ENCODE peak calls at places on chromosomes 2 and 18, in ten cellular contexts. One of them, this sample, is unnamed.

GRCh38 chr2:113148606-113149552 is 21.5 kb downstream of the IL1RN start:
- DNase-seq in CD8-positive, alpha-beta T cell: no peak
- DNase-seq in endothelial cell: no peak
- DNase-seq in progenitor cell of endocrine pancreas: no peak
- DNase-seq in K562: no peak
- DNase-seq in A549: no peak
- DNase-seq in Calu3: no peak
- DNase-seq in choroid plexus epithelial cell: no peak
- DNase-seq in right lobe of liver: no peak
- DNase-seq in bronchial epithelial cell: peak
- DNase-seq in this sample: no peak

GRCh38 chr18:5527603-5528002 is 16.2 kb downstream of the EPB41L3 start:
- DNase-seq in Calu3: no peak
- DNase-seq in bronchial epithelial cell: no peak
- DNase-seq in endothelial cell: no peak
- DNase-seq in choroid plexus epithelial cell: peak
- DNase-seq in CD8-positive, alpha-beta T cell: no peak
- DNase-seq in progenitor cell of endocrine pancreas: no peak
- DNase-seq in K562: no peak
- DNase-seq in right lobe of liver: no peak
- DNase-seq in A549: no peak
- DNase-seq in this sample: no peak

GRCh38 chr18:55861266-55861665 is 273.3 kb upstream of the TCF4 start:
- DNase-seq in bronchial epithelial cell: peak
- DNase-seq in endothelial cell: peak
- DNase-seq in K562: no peak
- DNase-seq in progenitor cell of endocrine pancreas: no peak
- DNase-seq in choroid plexus epithelial cell: peak
- DNase-seq in CD8-positive, alpha-beta T cell: no peak
- DNase-seq in A549: peak
- DNase-seq in right lobe of liver: no peak
- DNase-seq in Calu3: peak
- DNase-seq in this sample: no peak

GRCh38 chr2:63692002-63692606 is 103.3 kb downstream of the MDH1 start:
- DNase-seq in Calu3: peak
- DNase-seq in K562: no peak
- DNase-seq in A549: peak
- DNase-seq in endothelial cell: peak
- DNase-seq in bronchial epithelial cell: peak
- DNase-seq in choroid plexus epithelial cell: peak
- DNase-seq in CD8-positive, alpha-beta T cell: no peak
- DNase-seq in right lobe of liver: no peak
- DNase-seq in progenitor cell of endocrine pancreas: no peak
- DNase-seq in this sample: no peak

GRCh38 chr2:237931205-237931721 is 35.6 kb upstream of the UBE2F start:
- DNase-seq in Calu3: no peak
- DNase-seq in bronchial epithelial cell: no peak
- DNase-seq in right lobe of liver: no peak
- DNase-seq in progenitor cell of endocrine pancreas: no peak
- DNase-seq in endothelial cell: no peak
- DNase-seq in K562: no peak
- DNase-seq in A549: no peak
- DNase-seq in choroid plexus epithelial cell: peak
- DNase-seq in CD8-positive, alpha-beta T cell: no peak
- DNase-seq in this sample: no peak

GRCh38 chr2:74724496-74724895 is 70.4 kb downstream of the SEMA4F start:
- DNase-seq in progenitor cell of endocrine pancreas: no peak
- DNase-seq in A549: no peak
- DNase-seq in K562: no peak
- DNase-seq in choroid plexus epithelial cell: no peak
- DNase-seq in Calu3: no peak
- DNase-seq in endothelial cell: no peak
- DNase-seq in right lobe of liver: no peak
- DNase-seq in bronchial epithelial cell: no peak
- DNase-seq in CD8-positive, alpha-beta T cell: no peak
- DNase-seq in this sample: no peak

GRCh38 chr2:173571021-173571821 is 216.5 kb downstream of the CDCA7 start:
- DNase-seq in choroid plexus epithelial cell: peak
- DNase-seq in Calu3: peak
- DNase-seq in bronchial epithelial cell: peak
- DNase-seq in K562: no peak
- DNase-seq in endothelial cell: peak
- DNase-seq in progenitor cell of endocrine pancreas: no peak
- DNase-seq in right lobe of liver: no peak
- DNase-seq in A549: peak
- DNase-seq in CD8-positive, alpha-beta T cell: no peak
- DNase-seq in this sample: no peak

GRCh38 chr2:230343747-230344146 is 16.8 kb downstream of the SP140L start:
- DNase-seq in K562: no peak
- DNase-seq in A549: no peak
- DNase-seq in CD8-positive, alpha-beta T cell: no peak
- DNase-seq in progenitor cell of endocrine pancreas: no peak
- DNase-seq in right lobe of liver: no peak
- DNase-seq in endothelial cell: no peak
- DNase-seq in choroid plexus epithelial cell: no peak
- DNase-seq in bronchial epithelial cell: peak
- DNase-seq in Calu3: no peak
- DNase-seq in this sample: no peak

GRCh38 chr2:216349366-216349765 is 22.9 kb downstream of the MARCHF4 start:
- DNase-seq in bronchial epithelial cell: no peak
- DNase-seq in K562: no peak
- DNase-seq in Calu3: no peak
- DNase-seq in choroid plexus epithelial cell: no peak
- DNase-seq in right lobe of liver: no peak
- DNase-seq in A549: no peak
- DNase-seq in CD8-positive, alpha-beta T cell: no peak
- DNase-seq in endothelial cell: no peak
- DNase-seq in progenitor cell of endocrine pancreas: no peak
- DNase-seq in this sample: no peak

GRCh38 chr18:74459877-74460276 is 2.8 kb upstream of the DIPK1C start:
- DNase-seq in progenitor cell of endocrine pancreas: no peak
- DNase-seq in right lobe of liver: no peak
- DNase-seq in Calu3: no peak
- DNase-seq in CD8-positive, alpha-beta T cell: no peak
- DNase-seq in choroid plexus epithelial cell: no peak
- DNase-seq in A549: peak
- DNase-seq in endothelial cell: peak
- DNase-seq in K562: peak
- DNase-seq in bronchial epithelial cell: no peak
- DNase-seq in this sample: no peak
- TF ChIP-seq CTCF in progenitor cell of endocrine pancreas: peak
- TF ChIP-seq CTCF in right lobe of liver: no peak
- TF ChIP-seq CTCF in Calu3: no peak
- TF ChIP-seq CTCF in CD8-positive, alpha-beta T cell: no peak
- TF ChIP-seq CTCF in choroid plexus epithelial cell: peak
- TF ChIP-seq CTCF in A549: no peak
- TF ChIP-seq CTCF in endothelial cell: peak
- TF ChIP-seq CTCF in K562: peak
- TF ChIP-seq CTCF in bronchial epithelial cell: no peak
- TF ChIP-seq CTCF in this sample: no peak

GRCh38 chr2:20522311-20522710 is 75.4 kb downstream of the RHOB start:
- DNase-seq in endothelial cell: no peak
- DNase-seq in bronchial epithelial cell: no peak
- DNase-seq in CD8-positive, alpha-beta T cell: no peak
- DNase-seq in progenitor cell of endocrine pancreas: no peak
- DNase-seq in K562: no peak
- DNase-seq in right lobe of liver: no peak
- DNase-seq in A549: no peak
- DNase-seq in choroid plexus epithelial cell: no peak
- DNase-seq in Calu3: no peak
- DNase-seq in this sample: no peak

GRCh38 chr2:20521682-20522189 is 74.9 kb downstream of the RHOB start:
- DNase-seq in Calu3: no peak
- DNase-seq in choroid plexus epithelial cell: no peak
- DNase-seq in bronchial epithelial cell: no peak
- DNase-seq in right lobe of liver: no peak
- DNase-seq in CD8-positive, alpha-beta T cell: no peak
- DNase-seq in endothelial cell: no peak
- DNase-seq in progenitor cell of endocrine pancreas: no peak
- DNase-seq in K562: no peak
- DNase-seq in A549: no peak
- DNase-seq in this sample: no peak

GRCh38 chr2:20523798-20524197 is 76.9 kb downstream of the RHOB start:
- DNase-seq in CD8-positive, alpha-beta T cell: no peak
- DNase-seq in choroid plexus epithelial cell: no peak
- DNase-seq in progenitor cell of endocrine pancreas: no peak
- DNase-seq in A549: no peak
- DNase-seq in endothelial cell: no peak
- DNase-seq in Calu3: no peak
- DNase-seq in right lobe of liver: no peak
- DNase-seq in K562: no peak
- DNase-seq in bronchial epithelial cell: no peak
- DNase-seq in this sample: no peak

GRCh38 chr2:20524412-20525040 is 77.7 kb downstream of the RHOB start:
- DNase-seq in K562: peak
- DNase-seq in CD8-positive, alpha-beta T cell: no peak
- DNase-seq in progenitor cell of endocrine pancreas: no peak
- DNase-seq in bronchial epithelial cell: no peak
- DNase-seq in A549: no peak
- DNase-seq in endothelial cell: no peak
- DNase-seq in Calu3: no peak
- DNase-seq in right lobe of liver: peak
- DNase-seq in choroid plexus epithelial cell: no peak
- DNase-seq in this sample: no peak

GRCh38 chr2:20523053-20523452 is 76.2 kb downstream of the RHOB start:
- DNase-seq in endothelial cell: no peak
- DNase-seq in right lobe of liver: no peak
- DNase-seq in K562: no peak
- DNase-seq in A549: no peak
- DNase-seq in choroid plexus epithelial cell: no peak
- DNase-seq in Calu3: no peak
- DNase-seq in bronchial epithelial cell: no peak
- DNase-seq in CD8-positive, alpha-beta T cell: no peak
- DNase-seq in progenitor cell of endocrine pancreas: no peak
- DNase-seq in this sample: no peak
- TF ChIP-seq CTCF in endothelial cell: no peak
- TF ChIP-seq CTCF in right lobe of liver: no peak
- TF ChIP-seq CTCF in K562: no peak
- TF ChIP-seq CTCF in A549: no peak
- TF ChIP-seq CTCF in choroid plexus epithelial cell: no peak
- TF ChIP-seq CTCF in Calu3: no peak
- TF ChIP-seq CTCF in bronchial epithelial cell: no peak
- TF ChIP-seq CTCF in CD8-positive, alpha-beta T cell: no peak
- TF ChIP-seq CTCF in progenitor cell of endocrine pancreas: no peak
- TF ChIP-seq CTCF in this sample: no peak

GRCh38 chr2:200305797-200306718 is at the start of gene SPATS2L:
- DNase-seq in progenitor cell of endocrine pancreas: peak
- DNase-seq in A549: peak
- DNase-seq in bronchial epithelial cell: peak
- DNase-seq in endothelial cell: peak
- DNase-seq in K562: no peak
- DNase-seq in right lobe of liver: peak
- DNase-seq in Calu3: peak
- DNase-seq in choroid plexus epithelial cell: peak
- DNase-seq in CD8-positive, alpha-beta T cell: peak
- DNase-seq in this sample: no peak
- TF ChIP-seq CTCF in progenitor cell of endocrine pancreas: peak
- TF ChIP-seq CTCF in A549: no peak
- TF ChIP-seq CTCF in bronchial epithelial cell: no peak
- TF ChIP-seq CTCF in endothelial cell: no peak
- TF ChIP-seq CTCF in K562: no peak
- TF ChIP-seq CTCF in right lobe of liver: peak
- TF ChIP-seq CTCF in Calu3: no peak
- TF ChIP-seq CTCF in choroid plexus epithelial cell: peak
- TF ChIP-seq CTCF in CD8-positive, alpha-beta T cell: no peak
- TF ChIP-seq CTCF in this sample: no peak

GRCh38 chr2:191240871-191241270 is 4.3 kb upstream of the MYO1B start:
- DNase-seq in right lobe of liver: no peak
- DNase-seq in bronchial epithelial cell: no peak
- DNase-seq in choroid plexus epithelial cell: no peak
- DNase-seq in K562: no peak
- DNase-seq in Calu3: no peak
- DNase-seq in endothelial cell: no peak
- DNase-seq in CD8-positive, alpha-beta T cell: no peak
- DNase-seq in progenitor cell of endocrine pancreas: no peak
- DNase-seq in A549: no peak
- DNase-seq in this sample: no peak

GRCh38 chr2:191244350-191244749 is 854 bp upstream of the MYO1B start:
- DNase-seq in Calu3: no peak
- DNase-seq in CD8-positive, alpha-beta T cell: no peak
- DNase-seq in K562: no peak
- DNase-seq in A549: no peak
- DNase-seq in right lobe of liver: no peak
- DNase-seq in bronchial epithelial cell: peak
- DNase-seq in choroid plexus epithelial cell: no peak
- DNase-seq in endothelial cell: no peak
- DNase-seq in progenitor cell of endocrine pancreas: no peak
- DNase-seq in this sample: no peak

GRCh38 chr2:191245046-191245868 is at the start of gene MYO1B:
- DNase-seq in CD8-positive, alpha-beta T cell: peak
- DNase-seq in bronchial epithelial cell: peak
- DNase-seq in choroid plexus epithelial cell: peak
- DNase-seq in A549: peak
- DNase-seq in endothelial cell: peak
- DNase-seq in Calu3: peak
- DNase-seq in progenitor cell of endocrine pancreas: peak
- DNase-seq in K562: peak
- DNase-seq in right lobe of liver: peak
- DNase-seq in this sample: no peak

GRCh38 chr2:191241418-191241817 is 3.8 kb upstream of the MYO1B start:
- DNase-seq in K562: no peak
- DNase-seq in Calu3: no peak
- DNase-seq in A549: no peak
- DNase-seq in bronchial epithelial cell: no peak
- DNase-seq in choroid plexus epithelial cell: no peak
- DNase-seq in progenitor cell of endocrine pancreas: no peak
- DNase-seq in right lobe of liver: no peak
- DNase-seq in CD8-positive, alpha-beta T cell: no peak
- DNase-seq in endothelial cell: no peak
- DNase-seq in this sample: no peak

DNA sequence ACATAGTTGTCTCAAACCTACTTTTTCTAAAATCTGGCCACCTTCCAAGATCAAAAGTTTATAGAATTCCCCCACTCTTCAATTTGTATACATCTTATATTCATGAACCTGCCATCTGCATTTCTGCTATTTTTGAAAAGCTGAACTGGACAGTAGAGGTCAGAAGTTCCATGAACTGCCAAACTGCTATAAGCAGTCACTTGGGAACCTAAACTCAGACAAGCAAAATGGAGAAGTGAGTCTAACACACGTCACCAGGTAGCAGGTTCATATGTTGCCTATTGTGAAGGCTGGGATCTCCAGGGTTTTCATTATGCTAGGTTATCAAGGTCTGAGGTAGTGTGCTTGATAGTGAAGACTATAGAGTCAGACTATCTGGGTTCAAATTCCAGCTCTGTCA is 2.0 kb upstream of the MYO1B start:
- DNase-seq in choroid plexus epithelial cell: no peak
- DNase-seq in progenitor cell of endocrine pancreas: no peak
- DNase-seq in right lobe of liver: no peak
- DNase-seq in endothelial cell: no peak
- DNase-seq in K562: no peak
- DNase-seq in CD8-positive, alpha-beta T cell: no peak
- DNase-seq in bronchial epithelial cell: no peak
- DNase-seq in Calu3: no peak
- DNase-seq in A549: no peak
- DNase-seq in this sample: no peak
- TF ChIP-seq CTCF in choroid plexus epithelial cell: no peak
- TF ChIP-seq CTCF in progenitor cell of endocrine pancreas: no peak
- TF ChIP-seq CTCF in right lobe of liver: no peak
- TF ChIP-seq CTCF in endothelial cell: no peak
- TF ChIP-seq CTCF in K562: no peak
- TF ChIP-seq CTCF in CD8-positive, alpha-beta T cell: no peak
- TF ChIP-seq CTCF in bronchial epithelial cell: no peak
- TF ChIP-seq CTCF in Calu3: no peak
- TF ChIP-seq CTCF in A549: no peak
- TF ChIP-seq CTCF in this sample: no peak

This sample was measured in CD14-positive monocyte.